ENCODE peak calls at places on chromosomes 6 and 20, in six cellular contexts. One of them, this sample, is unnamed. For H3K4me1, the result is how much of the 10 kb centered on the place peaks cover.

GRCh38 chr6:123030292-123030691 is 34.3 kb downstream of the CLVS2 start:
- DNase-seq in PC-9: no peak
- DNase-seq in psoas muscle: no peak
- DNase-seq in fibroblast of lung: no peak
- DNase-seq in thoracic aorta: no peak
- DNase-seq in uterus: no peak
- DNase-seq in this sample: no peak

GRCh38 chr6:151391471-151392428 is at the start of gene ZBTB2:
- DNase-seq in PC-9: peak
- DNase-seq in psoas muscle: peak
- DNase-seq in fibroblast of lung: peak
- DNase-seq in thoracic aorta: peak
- DNase-seq in uterus: peak
- DNase-seq in this sample: no peak

GRCh38 chr20:33645421-33645820 is 16.7 kb upstream of the C20orf144 start:
- DNase-seq in PC-9: no peak
- DNase-seq in psoas muscle: no peak
- DNase-seq in fibroblast of lung: no peak
- DNase-seq in thoracic aorta: no peak
- DNase-seq in uterus: no peak
- DNase-seq in this sample: no peak

GRCh38 chr6:17178754-17179153 is 76.9 kb downstream of the STMND1 start:
- DNase-seq in PC-9: no peak
- DNase-seq in psoas muscle: no peak
- DNase-seq in fibroblast of lung: no peak
- DNase-seq in thoracic aorta: no peak
- DNase-seq in uterus: no peak
- DNase-seq in this sample: no peak

GRCh38 chr20:25360631-25361286 is 29.9 kb downstream of the ABHD12 start:
- DNase-seq in PC-9: peak
- DNase-seq in psoas muscle: no peak
- DNase-seq in fibroblast of lung: peak
- DNase-seq in thoracic aorta: no peak
- DNase-seq in uterus: no peak
- DNase-seq in this sample: no peak

GRCh38 chr6:148064406-148065134 is 278.1 kb upstream of the SASH1 start:
- DNase-seq in PC-9: peak
- DNase-seq in psoas muscle: no peak
- DNase-seq in fibroblast of lung: peak
- DNase-seq in thoracic aorta: no peak
- DNase-seq in uterus: no peak
- DNase-seq in this sample: no peak

GRCh38 chr6:130676077-130676772 is 151.0 kb upstream of the SMLR1 start:
- DNase-seq in PC-9: no peak
- DNase-seq in psoas muscle: no peak
- DNase-seq in fibroblast of lung: peak
- DNase-seq in thoracic aorta: no peak
- DNase-seq in uterus: peak
- DNase-seq in this sample: no peak

GRCh38 chr6:85460951-85461805 is 11.3 kb downstream of the NT5E start:
- DNase-seq in PC-9: peak
- DNase-seq in psoas muscle: no peak
- DNase-seq in fibroblast of lung: peak
- DNase-seq in thoracic aorta: no peak
- DNase-seq in uterus: peak
- DNase-seq in this sample: no peak

GRCh38 chr6:34459899-34460593 is 5.8 kb upstream of the PACSIN1 start:
- DNase-seq in PC-9: no peak
- DNase-seq in psoas muscle: no peak
- DNase-seq in fibroblast of lung: peak
- DNase-seq in thoracic aorta: no peak
- DNase-seq in uterus: no peak
- DNase-seq in this sample: no peak

GRCh38 chr6:127516676-127517273 is 2.4 kb downstream of the MTCL3 start:
- DNase-seq in PC-9: peak
- DNase-seq in psoas muscle: no peak
- DNase-seq in fibroblast of lung: peak
- DNase-seq in thoracic aorta: no peak
- DNase-seq in uterus: no peak
- DNase-seq in this sample: peak

GRCh38 chr6:33028220-33028849 is 18.9 kb upstream of the HLA-DOA start:
- DNase-seq in PC-9: no peak
- DNase-seq in psoas muscle: no peak
- DNase-seq in fibroblast of lung: no peak
- DNase-seq in thoracic aorta: no peak
- DNase-seq in uterus: no peak
- DNase-seq in this sample: no peak

GRCh38 chr6:34237722-34238506 is 1.2 kb downstream of the HMGA1 start:
- DNase-seq in PC-9: no peak
- DNase-seq in psoas muscle: peak
- DNase-seq in fibroblast of lung: no peak
- DNase-seq in thoracic aorta: no peak
- DNase-seq in uterus: no peak
- DNase-seq in this sample: no peak

GRCh38 chr6:37137881-37138568 is 31.9 kb upstream of the PIM1 start:
- DNase-seq in PC-9: no peak
- DNase-seq in psoas muscle: no peak
- DNase-seq in fibroblast of lung: peak
- DNase-seq in thoracic aorta: no peak
- DNase-seq in uterus: no peak
- DNase-seq in this sample: no peak

GRCh38 chr6:109662192-109662591 is 28.8 kb downstream of the AK9 start:
- DNase-seq in PC-9: no peak
- DNase-seq in psoas muscle: no peak
- DNase-seq in fibroblast of lung: no peak
- DNase-seq in thoracic aorta: no peak
- DNase-seq in uterus: no peak
- DNase-seq in this sample: no peak

GRCh38 chr6:4645713-4646356 is 130.4 kb upstream of the CDYL start:
- DNase-seq in PC-9: no peak
- DNase-seq in psoas muscle: no peak
- DNase-seq in fibroblast of lung: no peak
- DNase-seq in thoracic aorta: no peak
- DNase-seq in uterus: no peak
- DNase-seq in this sample: no peak

GRCh38 chr6:125421853-125422252 is 120.1 kb upstream of the HDDC2 start:
- DNase-seq in PC-9: peak
- DNase-seq in psoas muscle: peak
- DNase-seq in fibroblast of lung: no peak
- DNase-seq in thoracic aorta: peak
- DNase-seq in uterus: no peak
- DNase-seq in this sample: peak

GRCh38 chr6:81969814-81970213 is 217.3 kb upstream of the TENT5A start:
- DNase-seq in PC-9: no peak
- DNase-seq in psoas muscle: no peak
- DNase-seq in fibroblast of lung: no peak
- DNase-seq in thoracic aorta: no peak
- DNase-seq in uterus: no peak
- DNase-seq in this sample: peak

GRCh38 chr6:119273799-119274595 is 75.6 kb downstream of the MAN1A1 start:
- DNase-seq in PC-9: no peak
- DNase-seq in psoas muscle: no peak
- DNase-seq in fibroblast of lung: peak
- DNase-seq in thoracic aorta: no peak
- DNase-seq in uterus: no peak
- DNase-seq in this sample: no peak

GRCh38 chr20:64166712-64167615 is 2.7 kb downstream of the MYT1 start:
- DNase-seq in PC-9: no peak
- DNase-seq in psoas muscle: no peak
- DNase-seq in fibroblast of lung: no peak
- DNase-seq in thoracic aorta: no peak
- DNase-seq in uterus: no peak
- DNase-seq in this sample: no peak

GRCh38 chr6:18362058-18362561 is 25.0 kb upstream of the RNF144B start:
- DNase-seq in PC-9: no peak
- DNase-seq in psoas muscle: no peak
- DNase-seq in fibroblast of lung: peak
- DNase-seq in thoracic aorta: no peak
- DNase-seq in uterus: peak
- DNase-seq in this sample: no peak

GRCh38 chr6:20205722-20206154 is 6.5 kb downstream of the MBOAT1 start:
- DNase-seq in PC-9: no peak
- DNase-seq in psoas muscle: no peak
- DNase-seq in fibroblast of lung: no peak
- DNase-seq in thoracic aorta: no peak
- DNase-seq in uterus: peak
- DNase-seq in this sample: no peak
- H3K4me1 ChIP-seq in PC-9: under half
- H3K4me1 ChIP-seq in psoas muscle: under half
- H3K4me1 ChIP-seq in fibroblast of lung: under half
- H3K4me1 ChIP-seq in thoracic aorta: under half
- H3K4me1 ChIP-seq in uterus: under half
- H3K4me1 ChIP-seq in this sample: under half

DNA sequence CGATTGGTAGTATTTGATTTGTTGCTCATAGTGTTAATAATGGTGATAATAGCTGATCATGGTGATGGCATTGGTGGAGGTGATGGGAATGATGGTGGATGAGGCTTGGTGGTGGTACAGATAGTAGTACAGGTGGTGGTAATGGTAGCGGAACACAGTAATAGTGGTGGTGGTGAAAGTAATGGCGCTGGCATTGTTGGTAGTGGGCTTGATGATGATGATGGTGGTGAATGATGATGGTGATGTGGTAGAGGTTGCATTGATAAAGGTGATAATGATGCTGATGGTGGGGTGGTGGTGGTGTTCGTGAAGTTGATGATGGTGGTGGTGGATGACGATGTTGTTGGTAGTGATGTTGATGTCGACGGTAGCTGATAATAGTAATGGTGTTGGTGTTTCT is 24.6 kb upstream of the CLIC5 start:
- DNase-seq in PC-9: no peak
- DNase-seq in psoas muscle: no peak
- DNase-seq in fibroblast of lung: no peak
- DNase-seq in thoracic aorta: no peak
- DNase-seq in uterus: no peak
- DNase-seq in this sample: no peak
- H3K4me1 ChIP-seq in PC-9: under half
- H3K4me1 ChIP-seq in psoas muscle: under half
- H3K4me1 ChIP-seq in fibroblast of lung: under half
- H3K4me1 ChIP-seq in thoracic aorta: under half
- H3K4me1 ChIP-seq in uterus: under half
- H3K4me1 ChIP-seq in this sample: under half

GRCh38 chr6:96841241-96841824 is 4.1 kb upstream of the GPR63 start:
- DNase-seq in PC-9: no peak
- DNase-seq in psoas muscle: no peak
- DNase-seq in fibroblast of lung: no peak
- DNase-seq in thoracic aorta: no peak
- DNase-seq in uterus: no peak
- DNase-seq in this sample: no peak
- H3K4me1 ChIP-seq in PC-9: under half
- H3K4me1 ChIP-seq in psoas muscle: under half
- H3K4me1 ChIP-seq in fibroblast of lung: under half
- H3K4me1 ChIP-seq in thoracic aorta: under half
- H3K4me1 ChIP-seq in uterus: under half
- H3K4me1 ChIP-seq in this sample: under half

GRCh38 chr6:138241893-138242292 is 23.6 kb upstream of the PBOV1 start:
- DNase-seq in PC-9: no peak
- DNase-seq in psoas muscle: no peak
- DNase-seq in fibroblast of lung: no peak
- DNase-seq in thoracic aorta: no peak
- DNase-seq in uterus: no peak
- DNase-seq in this sample: no peak

GRCh38 chr6:138245751-138246150 is 27.5 kb upstream of the PBOV1 start:
- DNase-seq in PC-9: no peak
- DNase-seq in psoas muscle: no peak
- DNase-seq in fibroblast of lung: no peak
- DNase-seq in thoracic aorta: no peak
- DNase-seq in uterus: no peak
- DNase-seq in this sample: no peak

GRCh38 chr6:138240476-138241245 is 22.4 kb upstream of the PBOV1 start:
- DNase-seq in PC-9: no peak
- DNase-seq in psoas muscle: no peak
- DNase-seq in fibroblast of lung: no peak
- DNase-seq in thoracic aorta: no peak
- DNase-seq in uterus: no peak
- DNase-seq in this sample: no peak

GRCh38 chr6:138241381-138241780 is 23.1 kb upstream of the PBOV1 start:
- DNase-seq in PC-9: no peak
- DNase-seq in psoas muscle: no peak
- DNase-seq in fibroblast of lung: no peak
- DNase-seq in thoracic aorta: no peak
- DNase-seq in uterus: no peak
- DNase-seq in this sample: no peak

DNA sequence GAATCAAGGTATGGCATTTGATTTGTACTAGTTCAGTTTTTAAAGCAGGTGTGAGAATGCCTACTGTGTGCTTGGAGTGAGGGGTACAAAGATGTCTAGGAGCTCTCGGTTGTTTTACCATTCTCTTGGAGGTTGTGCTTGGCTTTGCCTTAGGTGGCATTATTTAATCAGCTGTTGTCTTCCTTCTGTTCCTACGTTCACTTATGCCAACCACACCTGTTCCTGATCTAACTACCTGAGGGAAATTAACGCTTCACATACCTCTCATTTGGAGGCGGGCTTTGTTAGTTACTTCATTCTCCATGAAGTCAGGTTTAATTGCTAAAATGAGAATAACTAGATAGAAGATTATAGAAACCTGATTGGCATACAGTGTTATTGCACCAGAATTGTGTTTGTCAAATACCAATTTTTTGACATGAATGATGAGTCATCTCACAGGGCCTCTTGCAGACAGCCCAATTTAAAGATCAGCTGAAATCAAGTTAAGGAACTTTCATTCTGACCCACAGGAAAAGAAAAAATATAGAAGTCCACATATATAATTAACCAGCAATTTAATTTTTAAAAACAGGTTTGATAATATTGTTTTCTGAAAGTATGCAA is 24.8 kb upstream of the PBOV1 start:
- DNase-seq in PC-9: no peak
- DNase-seq in psoas muscle: no peak
- DNase-seq in fibroblast of lung: no peak
- DNase-seq in thoracic aorta: no peak
- DNase-seq in uterus: no peak
- DNase-seq in this sample: no peak
- H3K4me1 ChIP-seq in PC-9: under half
- H3K4me1 ChIP-seq in psoas muscle: under half
- H3K4me1 ChIP-seq in fibroblast of lung: under half
- H3K4me1 ChIP-seq in thoracic aorta: under half
- H3K4me1 ChIP-seq in uterus: under half
- H3K4me1 ChIP-seq in this sample: under half